ENCODE peak calls at places on chromosome 18, in five cellular contexts. B is CD4-positive, alpha-beta memory T cell; F is fibroblast of the aortic adventitia; H is heart left ventricle; E is AG10803. J is an unnamed sample.

GRCh38 chr18:56312554-56312953 is 325.8 kb downstream of the TXNL1 start:
- DNase-seq in E (no peak), H (no peak), F (no peak), B (no peak), J (no peak)

GRCh38 chr18:57898506-57899124 is 95.5 kb upstream of the ATP8B1 start:
- DNase-seq in F (peak; percentile 78), E (peak; percentile 92), H (no peak), B (no peak), J (no peak)

GRCh38 chr18:9753863-9754262 is 45.8 kb downstream of the RAB31 start:
- DNase-seq in H (no peak), B (no peak), E (no peak), F (no peak), J (no peak)

GRCh38 chr18:12041561-12041960 is 52.1 kb upstream of the ANKRD62 start:
- DNase-seq in F (peak; percentile 79), E (peak; percentile 79), H (no peak), B (no peak), J (no peak)

GRCh38 chr18:44909191-44909719 is 228.6 kb downstream of the SETBP1 start:
- DNase-seq in F (no peak), E (no peak), B (no peak), H (no peak), J (peak; percentile 22)

GRCh38 chr18:75162467-75162866 is 46.5 kb downstream of the PTGR3 start:
- DNase-seq in H (peak; percentile 34), E (peak; percentile 25), B (no peak), F (peak; percentile 68), J (no peak)

GRCh38 chr18:8375269-8375668 is 234.0 kb upstream of the RAB12 start:
- DNase-seq in H (no peak), F (no peak), E (no peak), B (no peak), J (no peak)

GRCh38 chr18:23134780-23135678 is at the start of gene CABLES1:
- DNase-seq in E (peak; percentile 56), B (peak; percentile 27), H (peak; percentile 62), F (peak; percentile 63), J (no peak)

GRCh38 chr18:49755489-49755888 is 57.8 kb downstream of the ACAA2 start:
- DNase-seq in H (no peak), B (no peak), F (no peak), E (no peak), J (no peak)

DNA sequence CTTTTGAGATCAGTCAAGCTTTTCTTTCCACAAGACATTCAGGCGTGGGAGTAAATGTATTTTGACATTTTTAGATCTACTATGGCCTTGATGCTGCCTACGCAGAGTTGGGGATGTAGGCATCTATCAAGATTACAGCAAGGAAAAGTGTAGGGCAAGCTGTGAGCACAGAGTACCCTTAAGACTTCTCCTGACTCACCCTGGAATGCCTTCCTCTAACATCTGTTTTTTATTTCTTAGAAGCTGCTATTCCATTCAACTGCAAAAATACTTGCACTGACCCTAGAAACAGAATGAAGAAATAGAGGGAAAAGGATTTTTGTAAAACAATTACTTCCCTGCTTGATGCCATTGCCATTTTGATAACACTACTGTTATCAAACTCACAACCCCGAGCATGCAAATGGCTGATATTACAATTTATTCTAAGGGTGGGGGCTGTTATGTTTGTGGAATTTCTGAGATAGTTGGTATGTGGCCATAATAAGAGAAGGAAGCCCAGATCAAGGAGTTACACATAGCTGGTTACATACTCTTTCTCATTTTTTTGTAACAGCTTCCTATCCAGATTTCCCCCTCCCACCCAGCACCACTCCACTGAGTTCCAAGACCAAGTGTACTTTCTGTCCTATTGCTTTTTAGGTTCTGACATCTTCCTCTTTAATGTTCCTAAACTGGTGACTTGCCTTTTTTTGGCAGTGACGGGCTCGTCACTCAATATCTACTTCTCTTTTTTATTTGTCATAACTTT is 5.9 kb upstream of the ROCK1 start:
- DNase-seq in F (peak; percentile 93), H (no peak), E (peak; percentile 93), B (no peak), J (no peak)
- H3K4me3 ChIP-seq in F (peak overlapping the region; percentile 34), H (no peak overlapping the region), E (peak overlapping the region; percentile 40), B (no peak overlapping the region), J (no peak overlapping the region)

DNA sequence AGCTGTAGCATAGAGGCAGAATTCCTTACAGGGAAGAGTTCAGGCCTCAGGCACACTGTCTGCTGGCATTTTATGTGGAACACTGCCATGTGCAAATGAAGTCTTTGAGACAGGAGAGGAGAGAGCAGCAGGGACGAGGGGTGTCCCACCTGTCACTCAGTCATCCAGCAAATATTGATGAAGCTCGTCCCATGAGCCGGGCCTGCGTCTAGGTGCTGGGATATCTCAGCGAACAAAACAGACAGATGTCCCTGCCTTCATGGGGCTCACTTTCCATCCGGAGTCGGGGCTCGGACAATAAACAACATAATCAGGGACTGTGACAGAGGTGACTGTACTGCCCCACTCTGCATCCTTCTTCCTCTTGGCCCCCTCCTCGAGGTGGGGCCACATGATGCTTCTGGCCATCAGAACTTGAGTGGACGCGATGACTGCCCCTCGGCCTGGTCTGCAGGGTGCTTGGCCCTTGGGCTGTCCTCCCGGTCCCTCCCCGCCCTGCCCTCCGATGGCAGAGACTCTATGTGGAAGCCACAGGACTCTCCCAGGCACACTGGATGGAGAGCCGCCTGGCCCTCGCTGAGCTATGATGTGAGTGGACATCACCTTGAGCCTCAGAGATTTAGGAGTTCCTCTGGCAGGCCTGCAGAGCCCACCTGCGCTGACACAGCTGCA is 78.8 kb downstream of the MBP start:
- DNase-seq in E (no peak), H (no peak), F (no peak), B (no peak), J (no peak)
- H3K4me3 ChIP-seq in E (no peak overlapping the region), H (no peak overlapping the region), F (no peak overlapping the region), B (peak overlapping the region; percentile 54), J (peak overlapping the region; percentile 49)

DNA sequence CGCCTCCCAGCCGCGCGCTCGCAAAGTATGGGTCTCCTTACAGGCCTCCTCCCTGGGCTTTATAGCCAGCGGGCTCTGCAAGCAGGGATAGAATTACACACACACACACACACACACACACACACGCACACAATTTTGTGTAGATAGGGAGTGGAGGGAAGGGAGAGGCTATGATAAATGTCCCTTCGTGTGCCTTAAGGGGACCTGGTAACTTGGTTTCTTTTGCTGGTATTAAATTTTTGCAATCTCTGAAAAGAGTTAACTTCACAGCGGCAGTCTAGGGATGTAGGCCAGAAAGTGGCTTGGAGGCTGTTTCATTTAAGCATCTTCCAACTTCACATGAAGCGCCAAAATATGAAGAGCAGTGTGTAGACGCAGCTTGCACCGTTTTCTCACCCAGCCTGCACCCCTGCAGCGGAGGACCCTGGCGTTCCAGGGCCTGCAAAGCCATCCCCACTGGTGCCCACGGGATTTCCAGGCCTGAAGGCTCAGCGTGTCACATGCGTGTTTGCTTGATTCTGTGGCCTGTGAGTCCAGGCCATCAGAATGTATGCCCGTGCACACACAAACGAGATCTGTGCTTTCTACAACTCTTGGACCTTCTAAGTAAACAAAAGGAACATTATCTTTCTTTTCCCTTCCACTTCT is 87.1 kb upstream of the EPB41L3 start:
- DNase-seq in H (no peak), E (no peak), F (peak; percentile 25), B (no peak), J (no peak)
- H3K4me3 ChIP-seq in H (peak overlapping the region; percentile 73), E (no peak overlapping the region), F (no peak overlapping the region), B (no peak overlapping the region), J (no peak overlapping the region)

GRCh38 chr18:35267161-35267651 is 22.8 kb downstream of the ZSCAN30 start:
- DNase-seq in F (peak; percentile 49), B (peak; percentile 51), E (peak; percentile 29), H (peak; percentile 87), J (no peak)
- H3K4me3 ChIP-seq in F (peak overlapping the region; percentile 51), B (peak overlapping the region; percentile 78), E (peak overlapping the region; percentile 41), H (peak overlapping the region; percentile 92), J (no peak overlapping the region)

GRCh38 chr18:63255435-63255834 is 64.1 kb downstream of the BCL2 start:
- DNase-seq in B (no peak), F (no peak), E (no peak), H (no peak), J (no peak)

GRCh38 chr18:63254716-63255399 is 64.7 kb downstream of the BCL2 start:
- DNase-seq in F (no peak), B (no peak), H (no peak), E (no peak), J (no peak)

GRCh38 chr18:63253018-63253417 is 66.6 kb downstream of the BCL2 start:
- DNase-seq in E (no peak), B (no peak), H (no peak), F (no peak), J (no peak)

GRCh38 chr18:63257453-63257852 is 62.1 kb downstream of the BCL2 start:
- DNase-seq in E (no peak), H (no peak), F (no peak), B (no peak), J (no peak)

DNA sequence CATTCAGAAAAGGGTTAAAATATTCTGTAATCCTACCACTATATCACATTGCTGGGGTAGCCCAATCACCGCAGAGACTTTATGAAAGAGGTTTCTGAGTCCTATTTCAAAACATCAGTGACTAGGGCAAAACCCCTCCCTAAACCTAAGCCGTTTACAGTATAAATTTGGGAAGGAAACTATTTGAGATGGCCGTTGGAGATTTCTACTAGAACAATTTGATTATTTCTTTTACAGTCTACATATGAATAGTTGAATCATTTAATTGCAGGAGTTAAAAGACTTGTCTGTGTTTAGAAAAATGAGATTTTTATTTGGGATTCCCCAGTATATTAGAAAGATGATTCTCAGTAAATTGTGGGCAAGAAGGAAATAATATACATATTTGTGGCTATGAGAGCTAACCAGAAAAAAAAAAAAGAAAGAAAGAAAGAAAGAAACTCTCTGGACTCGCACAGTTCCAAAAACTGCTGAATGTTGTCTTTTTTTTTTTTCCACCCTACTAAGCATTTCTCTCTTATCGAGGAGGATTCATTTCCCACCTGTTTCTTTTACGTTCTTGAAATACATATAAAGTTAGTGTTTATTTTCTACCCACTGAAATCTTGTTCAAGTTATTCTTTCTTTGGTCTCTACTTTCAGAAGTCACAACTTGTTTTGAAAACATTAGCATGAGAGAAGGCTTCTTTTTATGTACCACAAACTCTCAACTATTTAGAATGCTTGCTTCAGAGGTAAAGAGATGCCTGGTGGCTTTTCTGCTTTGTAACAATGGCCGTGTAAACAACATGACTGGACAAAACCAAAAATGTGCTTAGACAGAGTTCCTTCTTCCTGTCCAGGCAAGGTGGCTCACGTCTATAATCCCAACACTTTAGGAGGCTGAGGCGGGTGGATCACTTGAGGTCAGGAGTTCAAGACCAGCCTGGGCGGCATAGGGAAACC is 65.9 kb downstream of the BCL2 start:
- DNase-seq in B (no peak), H (no peak), F (peak; percentile 45), E (peak; percentile 59), J (no peak)
- H3K4me3 ChIP-seq in B (no peak overlapping the region), H (no peak overlapping the region), F (no peak overlapping the region), E (peak overlapping the region; percentile 2), J (no peak overlapping the region)

GRCh38 chr18:28198588-28198987 is 21.7 kb upstream of the CDH2 start:
- DNase-seq in F (no peak), E (no peak), H (no peak), B (no peak), J (no peak)
- H3K4me3 ChIP-seq in F (no peak overlapping the region), E (no peak overlapping the region), H (no peak overlapping the region), B (no peak overlapping the region), J (no peak overlapping the region)

J was measured in Jurkat, Clone E6-1.